ENCODE peak calls at places on chromosomes 2 and 18, in five cellular contexts. One of them, this sample, is unnamed.
A peak's percentile ranks its signal among the peaks of the same experiment; 100 is the strongest.

GRCh38 chr18:24741961-24742738 is 281.7 kb downstream of the HRH4 start:
- DNase-seq in pancreas: no peak
- DNase-seq in osteocyte: no peak
- DNase-seq in NCI-H1436 treated with DMSO at 0.1 percent for 48 hours: no peak
- DNase-seq in hepatic stellate cell: no peak
- DNase-seq in this sample: no peak

GRCh38 chr18:11260963-11261441 is 111.6 kb upstream of the PIEZO2 start:
- DNase-seq in hepatic stellate cell: no peak
- DNase-seq in NCI-H1436 treated with DMSO at 0.1 percent for 48 hours: no peak
- DNase-seq in pancreas: no peak
- DNase-seq in osteocyte: no peak
- DNase-seq in this sample: no peak

GRCh38 chr2:85435220-85435958 is 16.9 kb downstream of the SH2D6 start:
- DNase-seq in hepatic stellate cell: no peak
- DNase-seq in osteocyte: no peak
- DNase-seq in NCI-H1436 treated with DMSO at 0.1 percent for 48 hours: no peak
- DNase-seq in pancreas: peak; percentile 65
- DNase-seq in this sample: no peak

GRCh38 chr2:190785380-190785779 is 95.2 kb upstream of the GLS start:
- DNase-seq in NCI-H1436 treated with DMSO at 0.1 percent for 48 hours: no peak
- DNase-seq in hepatic stellate cell: no peak
- DNase-seq in pancreas: no peak
- DNase-seq in osteocyte: no peak
- DNase-seq in this sample: no peak

GRCh38 chr2:113739849-113740248 is 16.6 kb downstream of the SLC35F5 start:
- DNase-seq in pancreas: no peak
- DNase-seq in osteocyte: no peak
- DNase-seq in hepatic stellate cell: no peak
- DNase-seq in NCI-H1436 treated with DMSO at 0.1 percent for 48 hours: no peak
- DNase-seq in this sample: no peak

GRCh38 chr18:46481048-46481846 is 175.8 kb downstream of the LOXHD1 start:
- DNase-seq in hepatic stellate cell: peak; percentile 45
- DNase-seq in osteocyte: no peak
- DNase-seq in NCI-H1436 treated with DMSO at 0.1 percent for 48 hours: no peak
- DNase-seq in pancreas: no peak
- DNase-seq in this sample: no peak

GRCh38 chr2:239327536-239328305 is 73.1 kb downstream of the HDAC4 start:
- DNase-seq in NCI-H1436 treated with DMSO at 0.1 percent for 48 hours: no peak
- DNase-seq in hepatic stellate cell: no peak
- DNase-seq in osteocyte: peak; percentile 79
- DNase-seq in pancreas: peak; percentile 52
- DNase-seq in this sample: peak; percentile 51

GRCh38 chr18:48892146-48892855 is 58.5 kb downstream of the SMAD7 start:
- DNase-seq in pancreas: no peak
- DNase-seq in osteocyte: no peak
- DNase-seq in NCI-H1436 treated with DMSO at 0.1 percent for 48 hours: no peak
- DNase-seq in hepatic stellate cell: no peak
- DNase-seq in this sample: no peak

GRCh38 chr2:54586062-54586982 is 130.2 kb downstream of the SPTBN1 start:
- DNase-seq in osteocyte: no peak
- DNase-seq in NCI-H1436 treated with DMSO at 0.1 percent for 48 hours: no peak
- DNase-seq in hepatic stellate cell: no peak
- DNase-seq in pancreas: no peak
- DNase-seq in this sample: no peak

GRCh38 chr2:233349005-233349998 is 5.0 kb upstream of the DGKD start:
- DNase-seq in NCI-H1436 treated with DMSO at 0.1 percent for 48 hours: no peak
- DNase-seq in osteocyte: no peak
- DNase-seq in hepatic stellate cell: no peak
- DNase-seq in pancreas: no peak
- DNase-seq in this sample: no peak

GRCh38 chr2:30145826-30146336 is 926 bp upstream of the YPEL5 start:
- DNase-seq in pancreas: no peak
- DNase-seq in hepatic stellate cell: no peak
- DNase-seq in osteocyte: no peak
- DNase-seq in NCI-H1436 treated with DMSO at 0.1 percent for 48 hours: no peak
- DNase-seq in this sample: no peak

GRCh38 chr2:190993292-190993643 is 20.7 kb downstream of the STAT1 start:
- DNase-seq in NCI-H1436 treated with DMSO at 0.1 percent for 48 hours: no peak
- DNase-seq in pancreas: no peak
- DNase-seq in hepatic stellate cell: no peak
- DNase-seq in osteocyte: no peak
- DNase-seq in this sample: no peak

GRCh38 chr2:40512246-40512645 is 60.4 kb upstream of the SLC8A1 start:
- DNase-seq in pancreas: no peak
- DNase-seq in NCI-H1436 treated with DMSO at 0.1 percent for 48 hours: no peak
- DNase-seq in hepatic stellate cell: no peak
- DNase-seq in osteocyte: no peak
- DNase-seq in this sample: no peak

GRCh38 chr2:27807476-27807875 is 36.0 kb downstream of the MRPL33 start:
- DNase-seq in NCI-H1436 treated with DMSO at 0.1 percent for 48 hours: no peak
- DNase-seq in hepatic stellate cell: peak; percentile 16
- DNase-seq in pancreas: no peak
- DNase-seq in osteocyte: no peak
- DNase-seq in this sample: peak; percentile 47

GRCh38 chr18:49160075-49160930 is 209.5 kb upstream of the SMAD7 start:
- DNase-seq in hepatic stellate cell: no peak
- DNase-seq in pancreas: no peak
- DNase-seq in NCI-H1436 treated with DMSO at 0.1 percent for 48 hours: no peak
- DNase-seq in osteocyte: no peak
- DNase-seq in this sample: no peak

GRCh38 chr2:74816540-74817331 is 17.2 kb upstream of the HK2 start:
- DNase-seq in pancreas: no peak
- DNase-seq in hepatic stellate cell: no peak
- DNase-seq in osteocyte: no peak
- DNase-seq in NCI-H1436 treated with DMSO at 0.1 percent for 48 hours: no peak
- DNase-seq in this sample: no peak

GRCh38 chr2:186771395-186771794 is 77.5 kb downstream of the FAM171B start:
- DNase-seq in hepatic stellate cell: no peak
- DNase-seq in pancreas: no peak
- DNase-seq in osteocyte: no peak
- DNase-seq in NCI-H1436 treated with DMSO at 0.1 percent for 48 hours: no peak
- DNase-seq in this sample: no peak

GRCh38 chr2:202113571-202114142 is 40.6 kb downstream of the KIAA2012 start:
- DNase-seq in osteocyte: no peak
- DNase-seq in pancreas: no peak
- DNase-seq in NCI-H1436 treated with DMSO at 0.1 percent for 48 hours: no peak
- DNase-seq in hepatic stellate cell: no peak
- DNase-seq in this sample: no peak

GRCh38 chr2:15243762-15244161 is 317.4 kb downstream of the NBAS start:
- DNase-seq in NCI-H1436 treated with DMSO at 0.1 percent for 48 hours: peak; percentile 7
- DNase-seq in pancreas: no peak
- DNase-seq in osteocyte: no peak
- DNase-seq in hepatic stellate cell: no peak
- DNase-seq in this sample: no peak

GRCh38 chr18:8406486-8407250 is 202.6 kb upstream of the RAB12 start:
- DNase-seq in NCI-H1436 treated with DMSO at 0.1 percent for 48 hours: no peak
- DNase-seq in hepatic stellate cell: no peak
- DNase-seq in pancreas: no peak
- DNase-seq in osteocyte: no peak
- DNase-seq in this sample: no peak

GRCh38 chr2:85831735-85832134 is 57.1 kb downstream of the ST3GAL5 start:
- DNase-seq in hepatic stellate cell: no peak
- DNase-seq in NCI-H1436 treated with DMSO at 0.1 percent for 48 hours: no peak
- DNase-seq in osteocyte: no peak
- DNase-seq in pancreas: no peak
- DNase-seq in this sample: no peak

GRCh38 chr2:71156531-71156930 is 26.1 kb downstream of the MPHOSPH10 start:
- DNase-seq in hepatic stellate cell: peak; percentile 55
- DNase-seq in osteocyte: no peak
- DNase-seq in NCI-H1436 treated with DMSO at 0.1 percent for 48 hours: peak; percentile 8
- DNase-seq in pancreas: no peak
- DNase-seq in this sample: no peak

GRCh38 chr2:217248312-217248935 is 388.6 kb upstream of the TNP1 start:
- DNase-seq in osteocyte: peak; percentile 87
- DNase-seq in NCI-H1436 treated with DMSO at 0.1 percent for 48 hours: peak; percentile 61
- DNase-seq in pancreas: peak; percentile 39
- DNase-seq in hepatic stellate cell: peak; percentile 18
- DNase-seq in this sample: peak; percentile 89

GRCh38 chr2:212940816-212941215 is 210.6 kb downstream of the IKZF2 start:
- DNase-seq in osteocyte: no peak
- DNase-seq in pancreas: no peak
- DNase-seq in NCI-H1436 treated with DMSO at 0.1 percent for 48 hours: no peak
- DNase-seq in hepatic stellate cell: no peak
- DNase-seq in this sample: no peak

GRCh38 chr2:189203177-189203799 is 23.7 kb upstream of the COL5A2 start:
- DNase-seq in hepatic stellate cell: no peak
- DNase-seq in NCI-H1436 treated with DMSO at 0.1 percent for 48 hours: no peak
- DNase-seq in pancreas: no peak
- DNase-seq in osteocyte: no peak
- DNase-seq in this sample: no peak

GRCh38 chr2:47651296-47651695 is 131.6 kb upstream of the MSH6 start:
- DNase-seq in hepatic stellate cell: no peak
- DNase-seq in NCI-H1436 treated with DMSO at 0.1 percent for 48 hours: no peak
- DNase-seq in pancreas: peak; percentile 63
- DNase-seq in osteocyte: no peak
- DNase-seq in this sample: no peak

GRCh38 chr2:10538224-10538894 is 90.2 kb upstream of the ODC1 start:
- DNase-seq in osteocyte: no peak
- DNase-seq in pancreas: no peak
- DNase-seq in NCI-H1436 treated with DMSO at 0.1 percent for 48 hours: no peak
- DNase-seq in hepatic stellate cell: peak; percentile 41
- DNase-seq in this sample: no peak

GRCh38 chr2:32402087-32402486 is 45.3 kb downstream of the BIRC6 start:
- DNase-seq in hepatic stellate cell: no peak
- DNase-seq in pancreas: no peak
- DNase-seq in osteocyte: no peak
- DNase-seq in NCI-H1436 treated with DMSO at 0.1 percent for 48 hours: no peak
- DNase-seq in this sample: no peak

GRCh38 chr2:189959450-189959849 is 103.1 kb downstream of the MSTN start:
- DNase-seq in NCI-H1436 treated with DMSO at 0.1 percent for 48 hours: no peak
- DNase-seq in hepatic stellate cell: no peak
- DNase-seq in osteocyte: no peak
- DNase-seq in pancreas: no peak
- DNase-seq in this sample: no peak

GRCh38 chr2:142944264-142944663 is 66.8 kb downstream of the KYNU start:
- DNase-seq in hepatic stellate cell: no peak
- DNase-seq in osteocyte: no peak
- DNase-seq in NCI-H1436 treated with DMSO at 0.1 percent for 48 hours: no peak
- DNase-seq in pancreas: no peak
- DNase-seq in this sample: no peak

GRCh38 chr2:150472122-150472899 is 15.2 kb downstream of the RND3 start:
- DNase-seq in hepatic stellate cell: peak; percentile 36
- DNase-seq in pancreas: no peak
- DNase-seq in osteocyte: no peak
- DNase-seq in NCI-H1436 treated with DMSO at 0.1 percent for 48 hours: no peak
- DNase-seq in this sample: no peak

GRCh38 chr2:217653240-217653639 is 349.6 kb downstream of the TNS1 start:
- DNase-seq in NCI-H1436 treated with DMSO at 0.1 percent for 48 hours: no peak
- DNase-seq in osteocyte: peak; percentile 85
- DNase-seq in hepatic stellate cell: peak; percentile 79
- DNase-seq in pancreas: no peak
- DNase-seq in this sample: peak; percentile 57